ENCODE peak calls at places on chromosomes 2 and 18, in five cellular contexts. H is cardiac fibroblast, J is esophagus squamous epithelium, P is spleen, U is endodermal cell. F is an unnamed sample.

GRCh38 chr18:51195086-51195601 is 2.3 kb downstream of the MEX3C start:
- DNase-seq in H (peak; percentile 42), J (no peak), P (no peak), U (no peak), F (no peak)

GRCh38 chr18:79792988-79793355 is 4.8 kb upstream of the KCNG2 start:
- DNase-seq in H (no peak), J (no peak), P (peak; percentile 87), U (no peak), F (no peak)

GRCh38 chr2:96407041-96407918 is 71.7 kb downstream of the NCAPH start:
- DNase-seq in H (peak; percentile 85), J (no peak), P (peak; percentile 89), U (peak; percentile 87), F (peak; percentile 68)

GRCh38 chr2:231391981-231392380 is 3.5 kb upstream of the B3GNT7 start:
- DNase-seq in H (no peak), J (no peak), P (no peak), U (no peak), F (no peak)

GRCh38 chr2:102520801-102521200 is 47.8 kb downstream of the SLC9A4 start:
- DNase-seq in H (no peak), J (no peak), P (no peak), U (no peak), F (no peak)

GRCh38 chr2:163600801-163601200 is 135.0 kb downstream of the FIGN start:
- DNase-seq in H (no peak), J (no peak), P (no peak), U (no peak), F (no peak)

GRCh38 chr2:18325118-18325517 is 235.3 kb downstream of the RDH14 start:
- DNase-seq in H (no peak), J (no peak), P (no peak), U (no peak), F (no peak)

GRCh38 chr2:26399781-26400376 is 1.8 kb upstream of the DRC1 start:
- DNase-seq in H (no peak), J (no peak), P (no peak), U (no peak), F (no peak)

GRCh38 chr2:204842731-204843490 is 297.6 kb downstream of the PARD3B start:
- DNase-seq in H (peak; percentile 96), J (no peak), P (no peak), U (no peak), F (peak; percentile 91)
- H3K4me3 ChIP-seq in H (no peak overlapping the region), J (no peak overlapping the region), P (no peak overlapping the region), U (no peak overlapping the region), F (no peak overlapping the region)

GRCh38 chr2:109280804-109281203 is 151.8 kb downstream of the SH3RF3 start:
- DNase-seq in H (no peak), J (no peak), P (no peak), U (no peak), F (no peak)
- TF ChIP-seq CTCF in H (no peak), J (no peak), P (no peak), U (peak; percentile 39), F (no peak)

GRCh38 chr2:72927619-72928537 is 10.6 kb downstream of the EMX1 start:
- DNase-seq in H (no peak), J (no peak), P (peak; percentile 47), U (peak; percentile 14), F (no peak)
- H3K4me3 ChIP-seq in H (no peak overlapping the region), J (no peak overlapping the region), P (no peak overlapping the region), U (no peak overlapping the region), F (no peak overlapping the region)

GRCh38 chr2:196758474-196759377 is 40.8 kb downstream of the GTF3C3 start:
- DNase-seq in H (peak; percentile 57), J (no peak), P (no peak), U (no peak), F (peak; percentile 56)
- TF ChIP-seq CTCF in H (peak; percentile 35), J (no peak), P (peak; percentile 8), U (peak; percentile 57), F (peak; percentile 15)

GRCh38 chr2:186484062-186484735 is 1.9 kb upstream of the ZC3H15 start:
- DNase-seq in H (no peak), J (no peak), P (no peak), U (no peak), F (no peak)
- H3K4me3 ChIP-seq in H (no peak overlapping the region), J (peak overlapping the region; percentile 98), P (no peak overlapping the region), U (peak overlapping the region; percentile 93), F (no peak overlapping the region)

DNA sequence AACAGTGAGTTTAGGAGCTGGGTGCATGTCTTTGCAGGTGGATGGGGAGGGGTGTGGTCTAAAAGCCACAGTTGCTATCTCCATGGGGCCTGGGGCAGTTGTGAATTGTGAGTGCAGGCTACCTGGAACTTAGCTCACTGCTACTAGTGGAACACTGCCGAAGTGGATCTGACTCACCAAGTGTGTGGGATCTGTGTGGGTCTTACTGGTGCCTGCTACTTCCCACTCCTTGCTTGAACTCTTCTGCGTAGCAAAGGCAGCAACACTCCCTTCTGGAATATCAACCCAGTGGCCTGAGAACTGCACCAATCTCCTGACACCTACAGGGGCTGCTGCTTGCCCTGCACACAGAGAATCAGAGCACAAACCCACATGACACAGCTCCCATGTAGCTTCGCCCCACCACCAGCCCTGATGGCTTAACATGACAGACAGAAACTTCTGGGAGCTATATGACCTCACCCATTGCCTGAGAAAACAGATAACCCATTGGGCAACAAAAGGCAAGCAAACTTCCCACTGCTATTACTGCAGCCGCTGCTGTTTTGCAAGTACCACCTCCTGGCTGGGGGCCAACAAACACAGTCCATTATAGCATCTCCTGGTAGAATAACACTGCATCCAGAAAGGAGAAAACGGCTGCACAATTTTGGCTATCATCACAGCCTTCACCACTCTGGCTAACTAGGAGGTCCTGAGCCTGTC is 455.1 kb upstream of the DDX18 start:
- DNase-seq in H (no peak), J (no peak), P (no peak), U (peak; percentile 52), F (no peak)
- TF ChIP-seq CTCF in H (no peak), J (no peak), P (no peak), U (peak; percentile 21), F (no peak)

DNA sequence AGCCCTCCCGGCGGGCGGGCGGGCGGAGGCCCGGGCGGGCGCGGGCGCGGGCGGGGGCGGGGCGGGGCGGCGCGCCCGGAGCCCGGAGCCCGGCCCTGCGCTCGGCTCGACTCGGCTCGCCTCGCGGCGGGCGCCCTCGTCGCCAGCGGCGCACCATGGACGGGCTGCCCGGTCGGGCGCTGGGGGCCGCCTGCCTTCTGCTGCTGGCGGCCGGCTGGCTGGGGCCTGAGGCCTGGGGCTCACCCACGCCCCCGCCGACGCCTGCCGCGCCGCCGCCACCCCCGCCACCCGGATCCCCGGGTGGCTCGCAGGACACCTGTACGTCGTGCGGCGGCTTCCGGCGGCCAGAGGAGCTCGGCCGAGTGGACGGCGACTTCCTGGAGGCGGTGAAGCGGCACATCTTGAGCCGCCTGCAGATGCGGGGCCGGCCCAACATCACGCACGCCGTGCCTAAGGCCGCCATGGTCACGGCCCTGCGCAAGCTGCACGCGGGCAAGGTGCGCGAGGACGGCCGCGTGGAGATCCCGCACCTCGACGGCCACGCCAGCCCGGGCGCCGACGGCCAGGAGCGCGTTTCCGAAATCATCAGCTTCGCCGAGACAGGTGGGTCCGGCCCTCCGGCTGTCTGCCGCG is at the start of gene INHBB:
- DNase-seq in H (no peak), J (no peak), P (peak; percentile 84), U (peak; percentile 72), F (no peak)
- H3K4me3 ChIP-seq in H (peak within 1 kb of the TSS; percentile 42), J (peak within 1 kb of the TSS; percentile 75), P (peak within 1 kb of the TSS; percentile 42), U (no peak within 1 kb of the TSS), F (peak within 1 kb of the TSS; percentile 43)

DNA sequence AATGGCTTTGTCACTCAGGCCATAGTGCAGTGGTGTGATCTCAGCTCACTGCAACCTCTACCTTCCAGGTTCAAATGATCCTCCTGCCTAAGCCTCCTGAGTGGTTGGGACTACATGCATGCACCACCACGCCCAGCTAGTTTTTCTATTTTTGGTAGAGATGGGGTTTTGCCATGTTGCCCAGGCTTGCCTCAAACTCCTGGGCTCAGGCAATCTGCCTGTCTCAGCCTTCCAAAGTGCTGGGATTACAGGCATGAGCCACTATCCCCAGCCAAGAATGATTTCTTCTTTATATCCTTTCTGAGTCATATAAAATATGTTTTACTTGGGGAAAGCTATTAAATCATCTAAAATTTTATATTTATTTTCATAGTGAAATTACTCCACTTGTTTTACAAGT is 61.3 kb downstream of the CYBRD1 start:
- DNase-seq in H (no peak), J (no peak), P (no peak), U (no peak), F (no peak)
- TF ChIP-seq CTCF in H (no peak), J (no peak), P (no peak), U (no peak), F (no peak)

GRCh38 chr2:176139170-176139611 is 9.7 kb downstream of the HOXD8 start:
- DNase-seq in H (no peak), J (no peak), P (peak; percentile 41), U (peak; percentile 46), F (no peak)

GRCh38 chr2:176138526-176139169 is 9.1 kb downstream of the HOXD8 start:
- DNase-seq in H (no peak), J (no peak), P (peak; percentile 61), U (peak; percentile 44), F (no peak)

GRCh38 chr2:176136375-176137248 is 7.1 kb downstream of the HOXD8 start:
- DNase-seq in H (no peak), J (no peak), P (peak; percentile 75), U (peak; percentile 74), F (no peak)

GRCh38 chr2:176137883-176138282 is 8.4 kb downstream of the HOXD8 start:
- DNase-seq in H (no peak), J (no peak), P (no peak), U (no peak), F (no peak)

DNA sequence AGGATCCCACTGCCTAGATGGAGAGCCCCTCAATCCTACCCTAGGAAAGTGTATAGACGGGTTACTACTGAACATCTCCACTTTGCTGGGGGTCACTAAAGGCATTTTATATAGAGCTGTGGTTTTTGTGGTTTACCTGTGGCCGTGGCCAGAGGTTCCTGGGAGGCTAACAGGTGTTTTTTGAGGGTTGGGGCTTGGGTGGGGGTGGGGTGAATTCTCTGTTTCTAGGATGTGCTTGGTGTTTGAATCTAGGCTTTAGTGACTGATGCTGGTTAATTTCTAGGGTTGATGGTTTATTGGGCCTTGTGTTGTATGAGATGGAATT is 7.7 kb downstream of the HOXD8 start:
- DNase-seq in H (no peak), J (no peak), P (no peak), U (no peak), F (no peak)
- H3K4me3 ChIP-seq in H (peak overlapping the region; percentile 17), J (peak overlapping the region; percentile 63), P (peak overlapping the region; percentile 40), U (peak overlapping the region; percentile 79), F (peak overlapping the region; percentile 55)

GRCh38 chr2:229586746-229587705 is 127.3 kb downstream of the DNER start:
- DNase-seq in H (peak; percentile 91), J (no peak), P (peak; percentile 76), U (peak; percentile 96), F (peak; percentile 70)
- TF ChIP-seq CTCF in H (peak; percentile 90), J (peak; percentile 70), P (peak; percentile 63), U (peak; percentile 97), F (peak; percentile 92)